ENCODE peak calls at places on chromosomes 12 and 14, in nine cellular contexts. One of them, this sample, is unnamed.

GRCh38 chr12:48336564-48336963 is 14.2 kb downstream of the ZNF641 start:
- DNase-seq in WTC11: peak
- DNase-seq in NCI-H1694 treated with DMSO at 0.1 percent for 48 hours: no peak
- DNase-seq in Peyer's patch: no peak
- DNase-seq in head of caudate nucleus: no peak
- DNase-seq in activated CD4-positive, CD25-positive, alpha-beta regulatory T cell treated with anti-CD3 and anti-CD28 coated beads, Interleukin-2, amount 50 U/mL, for 72 hours: no peak
- DNase-seq in HuH-7: peak
- DNase-seq in stimulated activated CD4-positive, alpha-beta T cell treated with anti-CD3 and anti-CD28 coated beads, Interleukin-1b, Interleukin-23, amount 100 ng/mL, for 4 hours: no peak
- DNase-seq in keratinocyte: no peak
- DNase-seq in this sample: no peak

GRCh38 chr14:103334644-103335603 is 887 bp downstream of the EIF5 start:
- DNase-seq in keratinocyte: no peak
- DNase-seq in NCI-H1694 treated with DMSO at 0.1 percent for 48 hours: no peak
- DNase-seq in WTC11: peak
- DNase-seq in head of caudate nucleus: peak
- DNase-seq in stimulated activated CD4-positive, alpha-beta T cell treated with anti-CD3 and anti-CD28 coated beads, Interleukin-1b, Interleukin-23, amount 100 ng/mL, for 4 hours: peak
- DNase-seq in activated CD4-positive, CD25-positive, alpha-beta regulatory T cell treated with anti-CD3 and anti-CD28 coated beads, Interleukin-2, amount 50 U/mL, for 72 hours: peak
- DNase-seq in Peyer's patch: peak
- DNase-seq in HuH-7: no peak
- DNase-seq in this sample: peak

GRCh38 chr14:89184952-89185351 is 232.1 kb downstream of the FOXN3 start:
- DNase-seq in NCI-H1694 treated with DMSO at 0.1 percent for 48 hours: peak
- DNase-seq in Peyer's patch: no peak
- DNase-seq in WTC11: no peak
- DNase-seq in HuH-7: no peak
- DNase-seq in head of caudate nucleus: no peak
- DNase-seq in stimulated activated CD4-positive, alpha-beta T cell treated with anti-CD3 and anti-CD28 coated beads, Interleukin-1b, Interleukin-23, amount 100 ng/mL, for 4 hours: no peak
- DNase-seq in keratinocyte: no peak
- DNase-seq in activated CD4-positive, CD25-positive, alpha-beta regulatory T cell treated with anti-CD3 and anti-CD28 coated beads, Interleukin-2, amount 50 U/mL, for 72 hours: no peak
- DNase-seq in this sample: peak

GRCh38 chr14:57957441-57957840 is 91.5 kb upstream of the SLC35F4 start:
- DNase-seq in activated CD4-positive, CD25-positive, alpha-beta regulatory T cell treated with anti-CD3 and anti-CD28 coated beads, Interleukin-2, amount 50 U/mL, for 72 hours: no peak
- DNase-seq in keratinocyte: no peak
- DNase-seq in head of caudate nucleus: no peak
- DNase-seq in NCI-H1694 treated with DMSO at 0.1 percent for 48 hours: no peak
- DNase-seq in WTC11: no peak
- DNase-seq in Peyer's patch: no peak
- DNase-seq in stimulated activated CD4-positive, alpha-beta T cell treated with anti-CD3 and anti-CD28 coated beads, Interleukin-1b, Interleukin-23, amount 100 ng/mL, for 4 hours: no peak
- DNase-seq in HuH-7: no peak
- DNase-seq in this sample: no peak

GRCh38 chr12:70260610-70261009 is 17.4 kb downstream of the CNOT2 start:
- DNase-seq in WTC11: no peak
- DNase-seq in Peyer's patch: no peak
- DNase-seq in HuH-7: no peak
- DNase-seq in stimulated activated CD4-positive, alpha-beta T cell treated with anti-CD3 and anti-CD28 coated beads, Interleukin-1b, Interleukin-23, amount 100 ng/mL, for 4 hours: no peak
- DNase-seq in head of caudate nucleus: no peak
- DNase-seq in NCI-H1694 treated with DMSO at 0.1 percent for 48 hours: no peak
- DNase-seq in keratinocyte: no peak
- DNase-seq in activated CD4-positive, CD25-positive, alpha-beta regulatory T cell treated with anti-CD3 and anti-CD28 coated beads, Interleukin-2, amount 50 U/mL, for 72 hours: no peak
- DNase-seq in this sample: no peak

GRCh38 chr12:43551271-43551970 is 582 bp downstream of the ADAMTS20 start:
- DNase-seq in NCI-H1694 treated with DMSO at 0.1 percent for 48 hours: no peak
- DNase-seq in head of caudate nucleus: no peak
- DNase-seq in keratinocyte: no peak
- DNase-seq in activated CD4-positive, CD25-positive, alpha-beta regulatory T cell treated with anti-CD3 and anti-CD28 coated beads, Interleukin-2, amount 50 U/mL, for 72 hours: no peak
- DNase-seq in Peyer's patch: no peak
- DNase-seq in WTC11: peak
- DNase-seq in stimulated activated CD4-positive, alpha-beta T cell treated with anti-CD3 and anti-CD28 coated beads, Interleukin-1b, Interleukin-23, amount 100 ng/mL, for 4 hours: no peak
- DNase-seq in HuH-7: no peak
- DNase-seq in this sample: no peak

GRCh38 chr12:101076940-101077351 is 133.1 kb downstream of the SLC5A8 start:
- DNase-seq in activated CD4-positive, CD25-positive, alpha-beta regulatory T cell treated with anti-CD3 and anti-CD28 coated beads, Interleukin-2, amount 50 U/mL, for 72 hours: no peak
- DNase-seq in WTC11: no peak
- DNase-seq in stimulated activated CD4-positive, alpha-beta T cell treated with anti-CD3 and anti-CD28 coated beads, Interleukin-1b, Interleukin-23, amount 100 ng/mL, for 4 hours: no peak
- DNase-seq in NCI-H1694 treated with DMSO at 0.1 percent for 48 hours: peak
- DNase-seq in Peyer's patch: no peak
- DNase-seq in HuH-7: no peak
- DNase-seq in head of caudate nucleus: no peak
- DNase-seq in keratinocyte: no peak
- DNase-seq in this sample: no peak

GRCh38 chr12:50086148-50086547 is 1.0 kb downstream of the SMARCD1 start:
- DNase-seq in WTC11: no peak
- DNase-seq in activated CD4-positive, CD25-positive, alpha-beta regulatory T cell treated with anti-CD3 and anti-CD28 coated beads, Interleukin-2, amount 50 U/mL, for 72 hours: no peak
- DNase-seq in NCI-H1694 treated with DMSO at 0.1 percent for 48 hours: no peak
- DNase-seq in keratinocyte: no peak
- DNase-seq in head of caudate nucleus: no peak
- DNase-seq in HuH-7: no peak
- DNase-seq in stimulated activated CD4-positive, alpha-beta T cell treated with anti-CD3 and anti-CD28 coated beads, Interleukin-1b, Interleukin-23, amount 100 ng/mL, for 4 hours: no peak
- DNase-seq in Peyer's patch: peak
- DNase-seq in this sample: peak

GRCh38 chr12:62933220-62933870 is 1.6 kb downstream of the PPM1H start:
- DNase-seq in keratinocyte: no peak
- DNase-seq in WTC11: peak
- DNase-seq in NCI-H1694 treated with DMSO at 0.1 percent for 48 hours: no peak
- DNase-seq in Peyer's patch: peak
- DNase-seq in activated CD4-positive, CD25-positive, alpha-beta regulatory T cell treated with anti-CD3 and anti-CD28 coated beads, Interleukin-2, amount 50 U/mL, for 72 hours: no peak
- DNase-seq in head of caudate nucleus: peak
- DNase-seq in HuH-7: peak
- DNase-seq in stimulated activated CD4-positive, alpha-beta T cell treated with anti-CD3 and anti-CD28 coated beads, Interleukin-1b, Interleukin-23, amount 100 ng/mL, for 4 hours: no peak
- DNase-seq in this sample: peak

GRCh38 chr12:41552507-41553047 is 364.5 kb downstream of the PDZRN4 start:
- DNase-seq in keratinocyte: no peak
- DNase-seq in head of caudate nucleus: no peak
- DNase-seq in NCI-H1694 treated with DMSO at 0.1 percent for 48 hours: no peak
- DNase-seq in activated CD4-positive, CD25-positive, alpha-beta regulatory T cell treated with anti-CD3 and anti-CD28 coated beads, Interleukin-2, amount 50 U/mL, for 72 hours: no peak
- DNase-seq in stimulated activated CD4-positive, alpha-beta T cell treated with anti-CD3 and anti-CD28 coated beads, Interleukin-1b, Interleukin-23, amount 100 ng/mL, for 4 hours: no peak
- DNase-seq in HuH-7: no peak
- DNase-seq in WTC11: no peak
- DNase-seq in Peyer's patch: no peak
- DNase-seq in this sample: no peak

GRCh38 chr12:52452101-52452500 is at the start of gene KRT6B:
- DNase-seq in activated CD4-positive, CD25-positive, alpha-beta regulatory T cell treated with anti-CD3 and anti-CD28 coated beads, Interleukin-2, amount 50 U/mL, for 72 hours: no peak
- DNase-seq in head of caudate nucleus: no peak
- DNase-seq in HuH-7: no peak
- DNase-seq in stimulated activated CD4-positive, alpha-beta T cell treated with anti-CD3 and anti-CD28 coated beads, Interleukin-1b, Interleukin-23, amount 100 ng/mL, for 4 hours: no peak
- DNase-seq in Peyer's patch: no peak
- DNase-seq in WTC11: no peak
- DNase-seq in NCI-H1694 treated with DMSO at 0.1 percent for 48 hours: no peak
- DNase-seq in keratinocyte: no peak
- DNase-seq in this sample: no peak

GRCh38 chr14:76203086-76204001 is 51.6 kb downstream of the GPATCH2L start:
- DNase-seq in Peyer's patch: no peak
- DNase-seq in head of caudate nucleus: no peak
- DNase-seq in NCI-H1694 treated with DMSO at 0.1 percent for 48 hours: no peak
- DNase-seq in activated CD4-positive, CD25-positive, alpha-beta regulatory T cell treated with anti-CD3 and anti-CD28 coated beads, Interleukin-2, amount 50 U/mL, for 72 hours: no peak
- DNase-seq in stimulated activated CD4-positive, alpha-beta T cell treated with anti-CD3 and anti-CD28 coated beads, Interleukin-1b, Interleukin-23, amount 100 ng/mL, for 4 hours: no peak
- DNase-seq in HuH-7: no peak
- DNase-seq in keratinocyte: peak
- DNase-seq in WTC11: no peak
- DNase-seq in this sample: no peak

GRCh38 chr14:96077983-96078686 is 39.0 kb downstream of the C14orf132 start:
- DNase-seq in keratinocyte: no peak
- DNase-seq in WTC11: no peak
- DNase-seq in HuH-7: no peak
- DNase-seq in stimulated activated CD4-positive, alpha-beta T cell treated with anti-CD3 and anti-CD28 coated beads, Interleukin-1b, Interleukin-23, amount 100 ng/mL, for 4 hours: no peak
- DNase-seq in NCI-H1694 treated with DMSO at 0.1 percent for 48 hours: peak
- DNase-seq in activated CD4-positive, CD25-positive, alpha-beta regulatory T cell treated with anti-CD3 and anti-CD28 coated beads, Interleukin-2, amount 50 U/mL, for 72 hours: no peak
- DNase-seq in Peyer's patch: peak
- DNase-seq in head of caudate nucleus: peak
- DNase-seq in this sample: no peak

GRCh38 chr12:43676183-43676813 is 82.3 kb downstream of the PUS7L start:
- DNase-seq in keratinocyte: no peak
- DNase-seq in stimulated activated CD4-positive, alpha-beta T cell treated with anti-CD3 and anti-CD28 coated beads, Interleukin-1b, Interleukin-23, amount 100 ng/mL, for 4 hours: no peak
- DNase-seq in activated CD4-positive, CD25-positive, alpha-beta regulatory T cell treated with anti-CD3 and anti-CD28 coated beads, Interleukin-2, amount 50 U/mL, for 72 hours: no peak
- DNase-seq in Peyer's patch: no peak
- DNase-seq in WTC11: peak
- DNase-seq in NCI-H1694 treated with DMSO at 0.1 percent for 48 hours: no peak
- DNase-seq in HuH-7: peak
- DNase-seq in head of caudate nucleus: no peak
- DNase-seq in this sample: no peak

GRCh38 chr12:87469295-87469694 is 559.9 kb downstream of the C12orf50 start:
- DNase-seq in keratinocyte: no peak
- DNase-seq in HuH-7: no peak
- DNase-seq in WTC11: no peak
- DNase-seq in head of caudate nucleus: no peak
- DNase-seq in activated CD4-positive, CD25-positive, alpha-beta regulatory T cell treated with anti-CD3 and anti-CD28 coated beads, Interleukin-2, amount 50 U/mL, for 72 hours: no peak
- DNase-seq in Peyer's patch: no peak
- DNase-seq in NCI-H1694 treated with DMSO at 0.1 percent for 48 hours: no peak
- DNase-seq in stimulated activated CD4-positive, alpha-beta T cell treated with anti-CD3 and anti-CD28 coated beads, Interleukin-1b, Interleukin-23, amount 100 ng/mL, for 4 hours: no peak
- DNase-seq in this sample: no peak

GRCh38 chr12:57454566-57455373 is at the start of gene INHBE:
- DNase-seq in NCI-H1694 treated with DMSO at 0.1 percent for 48 hours: peak
- DNase-seq in activated CD4-positive, CD25-positive, alpha-beta regulatory T cell treated with anti-CD3 and anti-CD28 coated beads, Interleukin-2, amount 50 U/mL, for 72 hours: no peak
- DNase-seq in keratinocyte: no peak
- DNase-seq in head of caudate nucleus: no peak
- DNase-seq in Peyer's patch: no peak
- DNase-seq in stimulated activated CD4-positive, alpha-beta T cell treated with anti-CD3 and anti-CD28 coated beads, Interleukin-1b, Interleukin-23, amount 100 ng/mL, for 4 hours: no peak
- DNase-seq in HuH-7: peak
- DNase-seq in WTC11: peak
- DNase-seq in this sample: no peak

GRCh38 chr14:55843718-55844403 is 263.9 kb downstream of the KTN1 start:
- DNase-seq in stimulated activated CD4-positive, alpha-beta T cell treated with anti-CD3 and anti-CD28 coated beads, Interleukin-1b, Interleukin-23, amount 100 ng/mL, for 4 hours: no peak
- DNase-seq in activated CD4-positive, CD25-positive, alpha-beta regulatory T cell treated with anti-CD3 and anti-CD28 coated beads, Interleukin-2, amount 50 U/mL, for 72 hours: no peak
- DNase-seq in WTC11: no peak
- DNase-seq in NCI-H1694 treated with DMSO at 0.1 percent for 48 hours: no peak
- DNase-seq in head of caudate nucleus: no peak
- DNase-seq in keratinocyte: no peak
- DNase-seq in HuH-7: no peak
- DNase-seq in Peyer's patch: no peak
- DNase-seq in this sample: no peak

GRCh38 chr12:1496162-1496925 is 98.0 kb downstream of the FBXL14 start:
- DNase-seq in head of caudate nucleus: no peak
- DNase-seq in WTC11: no peak
- DNase-seq in Peyer's patch: no peak
- DNase-seq in activated CD4-positive, CD25-positive, alpha-beta regulatory T cell treated with anti-CD3 and anti-CD28 coated beads, Interleukin-2, amount 50 U/mL, for 72 hours: no peak
- DNase-seq in HuH-7: no peak
- DNase-seq in stimulated activated CD4-positive, alpha-beta T cell treated with anti-CD3 and anti-CD28 coated beads, Interleukin-1b, Interleukin-23, amount 100 ng/mL, for 4 hours: no peak
- DNase-seq in NCI-H1694 treated with DMSO at 0.1 percent for 48 hours: no peak
- DNase-seq in keratinocyte: no peak
- DNase-seq in this sample: no peak

GRCh38 chr12:108313609-108314331 is 25.3 kb downstream of the CMKLR1 start:
- DNase-seq in keratinocyte: no peak
- DNase-seq in activated CD4-positive, CD25-positive, alpha-beta regulatory T cell treated with anti-CD3 and anti-CD28 coated beads, Interleukin-2, amount 50 U/mL, for 72 hours: no peak
- DNase-seq in WTC11: no peak
- DNase-seq in HuH-7: no peak
- DNase-seq in NCI-H1694 treated with DMSO at 0.1 percent for 48 hours: no peak
- DNase-seq in head of caudate nucleus: no peak
- DNase-seq in Peyer's patch: no peak
- DNase-seq in stimulated activated CD4-positive, alpha-beta T cell treated with anti-CD3 and anti-CD28 coated beads, Interleukin-1b, Interleukin-23, amount 100 ng/mL, for 4 hours: no peak
- DNase-seq in this sample: no peak

GRCh38 chr12:131695968-131696367 is 14.9 kb upstream of the SFSWAP start:
- DNase-seq in keratinocyte: no peak
- DNase-seq in stimulated activated CD4-positive, alpha-beta T cell treated with anti-CD3 and anti-CD28 coated beads, Interleukin-1b, Interleukin-23, amount 100 ng/mL, for 4 hours: no peak
- DNase-seq in NCI-H1694 treated with DMSO at 0.1 percent for 48 hours: no peak
- DNase-seq in activated CD4-positive, CD25-positive, alpha-beta regulatory T cell treated with anti-CD3 and anti-CD28 coated beads, Interleukin-2, amount 50 U/mL, for 72 hours: no peak
- DNase-seq in Peyer's patch: no peak
- DNase-seq in head of caudate nucleus: no peak
- DNase-seq in HuH-7: no peak
- DNase-seq in WTC11: no peak
- DNase-seq in this sample: no peak

GRCh38 chr14:89617471-89618291 is 200.6 kb upstream of the FOXN3 start:
- DNase-seq in head of caudate nucleus: peak
- DNase-seq in activated CD4-positive, CD25-positive, alpha-beta regulatory T cell treated with anti-CD3 and anti-CD28 coated beads, Interleukin-2, amount 50 U/mL, for 72 hours: peak
- DNase-seq in HuH-7: peak
- DNase-seq in keratinocyte: no peak
- DNase-seq in Peyer's patch: peak
- DNase-seq in NCI-H1694 treated with DMSO at 0.1 percent for 48 hours: peak
- DNase-seq in stimulated activated CD4-positive, alpha-beta T cell treated with anti-CD3 and anti-CD28 coated beads, Interleukin-1b, Interleukin-23, amount 100 ng/mL, for 4 hours: no peak
- DNase-seq in WTC11: no peak
- DNase-seq in this sample: peak

GRCh38 chr14:24233538-24233866 is 773 bp downstream of the GMPR2 start:
- DNase-seq in HuH-7: no peak
- DNase-seq in stimulated activated CD4-positive, alpha-beta T cell treated with anti-CD3 and anti-CD28 coated beads, Interleukin-1b, Interleukin-23, amount 100 ng/mL, for 4 hours: no peak
- DNase-seq in keratinocyte: no peak
- DNase-seq in NCI-H1694 treated with DMSO at 0.1 percent for 48 hours: no peak
- DNase-seq in Peyer's patch: no peak
- DNase-seq in WTC11: no peak
- DNase-seq in activated CD4-positive, CD25-positive, alpha-beta regulatory T cell treated with anti-CD3 and anti-CD28 coated beads, Interleukin-2, amount 50 U/mL, for 72 hours: no peak
- DNase-seq in head of caudate nucleus: no peak
- DNase-seq in this sample: no peak

GRCh38 chr12:2353281-2353680 is 300.5 kb downstream of the CACNA1C start:
- DNase-seq in stimulated activated CD4-positive, alpha-beta T cell treated with anti-CD3 and anti-CD28 coated beads, Interleukin-1b, Interleukin-23, amount 100 ng/mL, for 4 hours: no peak
- DNase-seq in Peyer's patch: no peak
- DNase-seq in keratinocyte: no peak
- DNase-seq in HuH-7: no peak
- DNase-seq in activated CD4-positive, CD25-positive, alpha-beta regulatory T cell treated with anti-CD3 and anti-CD28 coated beads, Interleukin-2, amount 50 U/mL, for 72 hours: no peak
- DNase-seq in head of caudate nucleus: peak
- DNase-seq in WTC11: no peak
- DNase-seq in NCI-H1694 treated with DMSO at 0.1 percent for 48 hours: no peak
- DNase-seq in this sample: no peak

GRCh38 chr12:57213068-57213715 is 3.4 kb upstream of the NXPH4 start:
- DNase-seq in HuH-7: peak
- DNase-seq in Peyer's patch: peak
- DNase-seq in head of caudate nucleus: peak
- DNase-seq in WTC11: peak
- DNase-seq in stimulated activated CD4-positive, alpha-beta T cell treated with anti-CD3 and anti-CD28 coated beads, Interleukin-1b, Interleukin-23, amount 100 ng/mL, for 4 hours: peak
- DNase-seq in activated CD4-positive, CD25-positive, alpha-beta regulatory T cell treated with anti-CD3 and anti-CD28 coated beads, Interleukin-2, amount 50 U/mL, for 72 hours: peak
- DNase-seq in NCI-H1694 treated with DMSO at 0.1 percent for 48 hours: peak
- DNase-seq in keratinocyte: no peak
- DNase-seq in this sample: peak

GRCh38 chr12:3988519-3989217 is 115.5 kb upstream of the PARP11 start:
- DNase-seq in stimulated activated CD4-positive, alpha-beta T cell treated with anti-CD3 and anti-CD28 coated beads, Interleukin-1b, Interleukin-23, amount 100 ng/mL, for 4 hours: no peak
- DNase-seq in NCI-H1694 treated with DMSO at 0.1 percent for 48 hours: no peak
- DNase-seq in Peyer's patch: no peak
- DNase-seq in WTC11: no peak
- DNase-seq in HuH-7: no peak
- DNase-seq in keratinocyte: no peak
- DNase-seq in activated CD4-positive, CD25-positive, alpha-beta regulatory T cell treated with anti-CD3 and anti-CD28 coated beads, Interleukin-2, amount 50 U/mL, for 72 hours: peak
- DNase-seq in head of caudate nucleus: no peak
- DNase-seq in this sample: no peak

GRCh38 chr12:27595231-27595642 is 71.2 kb downstream of the PPFIBP1 start:
- DNase-seq in HuH-7: no peak
- DNase-seq in WTC11: no peak
- DNase-seq in head of caudate nucleus: no peak
- DNase-seq in NCI-H1694 treated with DMSO at 0.1 percent for 48 hours: no peak
- DNase-seq in keratinocyte: no peak
- DNase-seq in activated CD4-positive, CD25-positive, alpha-beta regulatory T cell treated with anti-CD3 and anti-CD28 coated beads, Interleukin-2, amount 50 U/mL, for 72 hours: no peak
- DNase-seq in stimulated activated CD4-positive, alpha-beta T cell treated with anti-CD3 and anti-CD28 coated beads, Interleukin-1b, Interleukin-23, amount 100 ng/mL, for 4 hours: no peak
- DNase-seq in Peyer's patch: no peak
- DNase-seq in this sample: peak

GRCh38 chr14:74879427-74880180 is 2.1 kb upstream of the DLST start:
- DNase-seq in Peyer's patch: no peak
- DNase-seq in stimulated activated CD4-positive, alpha-beta T cell treated with anti-CD3 and anti-CD28 coated beads, Interleukin-1b, Interleukin-23, amount 100 ng/mL, for 4 hours: no peak
- DNase-seq in WTC11: no peak
- DNase-seq in keratinocyte: no peak
- DNase-seq in activated CD4-positive, CD25-positive, alpha-beta regulatory T cell treated with anti-CD3 and anti-CD28 coated beads, Interleukin-2, amount 50 U/mL, for 72 hours: no peak
- DNase-seq in NCI-H1694 treated with DMSO at 0.1 percent for 48 hours: no peak
- DNase-seq in head of caudate nucleus: no peak
- DNase-seq in HuH-7: no peak
- DNase-seq in this sample: no peak

GRCh38 chr12:10205251-10205807 is 7.3 kb upstream of the GABARAPL1 start:
- DNase-seq in stimulated activated CD4-positive, alpha-beta T cell treated with anti-CD3 and anti-CD28 coated beads, Interleukin-1b, Interleukin-23, amount 100 ng/mL, for 4 hours: no peak
- DNase-seq in WTC11: no peak
- DNase-seq in activated CD4-positive, CD25-positive, alpha-beta regulatory T cell treated with anti-CD3 and anti-CD28 coated beads, Interleukin-2, amount 50 U/mL, for 72 hours: no peak
- DNase-seq in Peyer's patch: no peak
- DNase-seq in keratinocyte: peak
- DNase-seq in head of caudate nucleus: no peak
- DNase-seq in HuH-7: no peak
- DNase-seq in NCI-H1694 treated with DMSO at 0.1 percent for 48 hours: no peak
- DNase-seq in this sample: no peak

GRCh38 chr12:53766881-53767280 is 15.1 kb upstream of the CISTR start:
- DNase-seq in NCI-H1694 treated with DMSO at 0.1 percent for 48 hours: no peak
- DNase-seq in head of caudate nucleus: no peak
- DNase-seq in Peyer's patch: no peak
- DNase-seq in HuH-7: no peak
- DNase-seq in activated CD4-positive, CD25-positive, alpha-beta regulatory T cell treated with anti-CD3 and anti-CD28 coated beads, Interleukin-2, amount 50 U/mL, for 72 hours: no peak
- DNase-seq in keratinocyte: no peak
- DNase-seq in stimulated activated CD4-positive, alpha-beta T cell treated with anti-CD3 and anti-CD28 coated beads, Interleukin-1b, Interleukin-23, amount 100 ng/mL, for 4 hours: no peak
- DNase-seq in WTC11: no peak
- DNase-seq in this sample: no peak

GRCh38 chr14:104268725-104269436 is 130.5 kb downstream of the KIF26A start:
- DNase-seq in activated CD4-positive, CD25-positive, alpha-beta regulatory T cell treated with anti-CD3 and anti-CD28 coated beads, Interleukin-2, amount 50 U/mL, for 72 hours: no peak
- DNase-seq in HuH-7: no peak
- DNase-seq in head of caudate nucleus: peak
- DNase-seq in keratinocyte: no peak
- DNase-seq in stimulated activated CD4-positive, alpha-beta T cell treated with anti-CD3 and anti-CD28 coated beads, Interleukin-1b, Interleukin-23, amount 100 ng/mL, for 4 hours: no peak
- DNase-seq in WTC11: peak
- DNase-seq in Peyer's patch: no peak
- DNase-seq in NCI-H1694 treated with DMSO at 0.1 percent for 48 hours: no peak
- DNase-seq in this sample: no peak

GRCh38 chr14:89399594-89400068 is 17.4 kb downstream of the FOXN3 start:
- DNase-seq in activated CD4-positive, CD25-positive, alpha-beta regulatory T cell treated with anti-CD3 and anti-CD28 coated beads, Interleukin-2, amount 50 U/mL, for 72 hours: no peak
- DNase-seq in WTC11: peak
- DNase-seq in head of caudate nucleus: no peak
- DNase-seq in HuH-7: no peak
- DNase-seq in stimulated activated CD4-positive, alpha-beta T cell treated with anti-CD3 and anti-CD28 coated beads, Interleukin-1b, Interleukin-23, amount 100 ng/mL, for 4 hours: no peak
- DNase-seq in Peyer's patch: no peak
- DNase-seq in keratinocyte: no peak
- DNase-seq in NCI-H1694 treated with DMSO at 0.1 percent for 48 hours: peak
- DNase-seq in this sample: peak

This sample was measured in cerebellum.